ENCODE peak calls at places on chromosomes 4 and X, in four cellular contexts. C is heart right ventricle, A is thoracic aorta, X is sigmoid colon. Z is an unnamed sample.

GRCh38 chr4:85113706-85114105 is 147.2 kb upstream of the WDFY3 start:
- DNase-seq in C (no peak), X (no peak), A (no peak), Z (no peak)

GRCh38 chr4:96355414-96355813 is 515.5 kb downstream of the PDHA2 start:
- DNase-seq in X (no peak), A (no peak), C (no peak), Z (no peak)

GRCh38 chrX:11704725-11705495 is 39.2 kb upstream of the ARHGAP6 start:
- DNase-seq in A (no peak), X (no peak), C (no peak), Z (peak)

GRCh38 chr4:30769093-30769492 is 48.9 kb downstream of the PCDH7 start:
- DNase-seq in A (no peak), C (no peak), X (no peak), Z (peak)

GRCh38 chrX:119529355-119530276 is 35.6 kb downstream of the STEEP1 start:
- DNase-seq in X (no peak), C (no peak), A (no peak), Z (no peak)

GRCh38 chrX:40392599-40392998 is 188.2 kb upstream of the ATP6AP2 start:
- DNase-seq in A (no peak), C (no peak), X (no peak), Z (no peak)

GRCh38 chr4:105436414-105436813 is 37.4 kb downstream of the PPA2 start:
- DNase-seq in C (no peak), A (no peak), X (no peak), Z (no peak)

GRCh38 chr4:137514401-137515116 is 17.7 kb downstream of the PCDH18 start:
- DNase-seq in A (no peak), C (no peak), X (no peak), Z (no peak)

GRCh38 chr4:19883841-19884240 is 367.9 kb upstream of the SLIT2 start:
- DNase-seq in A (no peak), C (no peak), X (no peak), Z (no peak)

DNA sequence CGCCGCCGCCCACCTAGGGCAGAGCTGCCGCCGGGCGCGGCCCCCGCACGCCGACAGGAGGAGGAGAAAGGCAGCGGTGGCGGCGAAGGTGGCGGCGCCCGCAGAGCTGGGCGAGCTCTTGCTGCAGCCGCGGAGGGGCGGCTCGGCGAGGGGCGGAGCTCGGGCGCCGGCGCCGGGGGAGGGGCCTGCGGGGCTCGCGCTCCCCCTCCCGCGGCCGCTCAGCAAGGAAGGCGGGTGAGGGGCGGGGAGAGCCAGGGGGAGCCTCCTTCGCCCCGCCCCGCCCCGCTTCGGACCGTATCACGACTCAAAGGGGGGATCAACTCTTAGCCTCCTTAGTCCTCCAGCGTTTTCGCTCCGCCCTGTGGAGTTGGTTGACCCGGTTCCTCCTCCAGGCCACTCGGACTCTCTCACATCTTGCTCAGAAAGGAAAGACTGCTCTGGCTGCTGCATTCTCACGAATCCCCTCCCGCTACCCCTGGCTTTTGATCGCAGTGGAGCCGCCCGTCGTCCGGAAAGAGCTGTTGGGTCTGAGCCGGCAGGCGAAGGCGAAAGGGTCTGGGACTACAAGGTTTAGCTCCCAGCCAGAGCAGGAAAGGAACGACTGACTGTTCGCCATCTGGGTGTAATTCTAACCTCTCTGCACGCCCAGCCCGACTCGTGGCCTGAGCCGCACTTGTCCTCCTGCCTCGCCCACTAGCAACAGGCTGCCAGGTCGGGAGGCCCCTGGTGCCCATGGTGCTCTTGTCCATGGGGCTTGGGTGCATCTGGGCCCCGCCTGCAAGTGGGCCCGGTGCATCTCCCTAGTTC is at the start of gene ATP8A1:
- DNase-seq in C (peak), A (peak), X (peak), Z (peak)
- TF ChIP-seq CTCF in C (no peak), A (no peak), X (no peak), Z (no peak)

GRCh38 chr4:7187297-7187592 is 5.1 kb upstream of the SORCS2 start:
- DNase-seq in C (no peak), X (peak), A (no peak), Z (no peak)

GRCh38 chr4:7185487-7186030 is 6.8 kb upstream of the SORCS2 start:
- DNase-seq in A (no peak), X (peak), C (no peak), Z (no peak)

GRCh38 chr4:7187691-7188090 is 4.6 kb upstream of the SORCS2 start:
- DNase-seq in A (no peak), C (no peak), X (peak), Z (no peak)

GRCh38 chr4:7186516-7187296 is 5.6 kb upstream of the SORCS2 start:
- DNase-seq in X (peak), A (no peak), C (no peak), Z (no peak)

DNA sequence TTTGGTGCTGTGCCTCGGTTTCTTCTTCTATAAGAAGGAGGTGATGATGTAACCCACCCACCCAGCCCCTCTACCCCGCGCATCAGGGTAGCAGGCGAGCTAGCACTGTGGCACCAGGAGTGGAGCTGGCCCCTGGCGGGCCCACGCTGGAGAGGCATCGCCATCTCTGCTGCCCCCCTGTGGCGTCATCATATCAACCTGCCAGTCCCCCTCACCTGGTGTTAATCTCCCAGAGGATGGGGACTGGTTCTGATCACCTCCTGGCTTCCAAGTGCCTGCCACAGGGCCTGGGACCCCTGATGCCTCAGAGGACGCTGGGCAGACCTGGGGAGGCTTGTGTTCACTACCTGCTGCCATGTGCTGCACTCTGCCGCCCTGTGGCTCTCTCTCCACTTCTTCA is 6.3 kb upstream of the SORCS2 start:
- DNase-seq in X (peak), A (no peak), C (no peak), Z (peak)
- TF ChIP-seq CTCF in X (no peak), A (no peak), C (peak), Z (peak)

DNA sequence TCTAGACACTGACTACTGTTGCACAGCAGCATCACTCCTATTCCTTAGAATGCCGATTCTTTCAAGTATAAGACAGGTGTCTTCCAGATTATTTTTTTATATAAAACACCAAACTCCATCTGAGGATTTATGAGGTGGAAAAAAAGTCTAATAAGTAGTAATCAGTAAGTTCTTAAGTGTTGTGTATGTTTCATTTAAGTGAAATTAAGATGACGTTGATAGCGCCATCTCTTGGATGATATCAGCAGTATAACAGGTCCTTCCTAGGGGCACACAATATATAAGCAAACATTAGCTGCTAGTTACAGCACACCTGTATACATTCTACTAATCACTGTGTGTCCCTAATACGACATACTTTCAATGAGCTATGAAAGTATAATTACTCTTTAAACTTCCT is 99.6 kb upstream of the STS start:
- DNase-seq in C (no peak), X (no peak), A (no peak), Z (no peak)
- TF ChIP-seq CTCF in C (no peak), X (no peak), A (no peak), Z (no peak)

GRCh38 chrX:78119521-78120227 is 15.6 kb downstream of the PGK1 start:
- DNase-seq in X (no peak), C (no peak), A (no peak), Z (no peak)

GRCh38 chrX:78123190-78123589 is 16.3 kb downstream of the TAF9B start:
- DNase-seq in A (no peak), X (no peak), C (no peak), Z (no peak)

GRCh38 chrX:78125148-78125547 is 14.3 kb downstream of the TAF9B start:
- DNase-seq in X (no peak), A (no peak), C (no peak), Z (no peak)

GRCh38 chrX:78129714-78130113 is 9.7 kb downstream of the TAF9B start:
- DNase-seq in A (no peak), X (no peak), C (no peak), Z (no peak)

GRCh38 chrX:78124304-78124703 is 15.1 kb downstream of the TAF9B start:
- DNase-seq in C (no peak), X (no peak), A (no peak), Z (no peak)
- TF ChIP-seq CTCF in C (peak), X (no peak), A (no peak), Z (no peak)

GRCh38 chrX:37437160-37437559 is 88.0 kb downstream of the PRRG1 start:
- DNase-seq in X (no peak), C (no peak), A (no peak), Z (no peak)

DNA sequence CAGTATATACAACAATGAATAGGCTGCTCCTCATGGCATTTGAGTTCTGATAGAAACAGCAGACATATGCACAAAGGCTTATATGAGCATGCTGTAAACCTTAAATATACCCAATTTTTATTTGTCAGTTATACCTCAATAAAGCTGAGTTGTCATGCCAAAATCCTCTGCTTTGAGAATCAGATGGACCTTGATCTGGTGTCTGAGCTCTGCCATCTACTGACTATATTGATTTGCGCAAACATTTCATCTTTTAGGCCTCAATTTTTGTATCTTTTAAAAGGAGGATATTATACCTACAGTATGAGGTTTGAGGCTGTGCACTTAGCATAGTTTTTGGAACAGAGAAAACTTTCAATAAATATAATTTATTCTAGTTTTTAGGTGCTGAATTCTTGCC is 85.2 kb downstream of the PRRG1 start:
- DNase-seq in X (no peak), C (no peak), A (no peak), Z (no peak)
- TF ChIP-seq CTCF in X (no peak), C (no peak), A (no peak), Z (no peak)

DNA sequence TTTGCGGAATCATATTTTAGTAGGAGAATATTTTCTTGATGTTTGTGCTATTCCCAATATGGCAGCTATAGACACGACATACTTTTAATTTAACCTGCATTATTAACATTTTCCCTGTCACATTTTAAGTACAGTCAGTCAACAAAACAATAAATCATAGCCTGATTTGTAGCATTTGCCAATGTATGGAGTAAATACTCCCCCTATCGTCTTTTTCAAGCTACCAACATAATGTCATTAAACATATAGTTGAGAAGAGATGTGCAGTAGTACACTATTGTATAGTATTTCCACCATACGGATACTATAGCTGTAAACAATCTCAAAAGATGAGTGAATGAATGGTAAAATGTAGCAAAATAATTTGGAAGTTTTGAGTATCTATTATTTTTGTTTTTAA is 303.7 kb upstream of the MAGEB2 start:
- DNase-seq in C (no peak), X (no peak), A (no peak), Z (no peak)
- TF ChIP-seq CTCF in C (no peak), X (no peak), A (no peak), Z (no peak)

GRCh38 chr4:124713213-124713592 is 671 bp upstream of the ANKRD50 start:
- DNase-seq in A (peak), X (peak), C (peak), Z (peak)
- TF ChIP-seq CTCF in A (peak), X (peak), C (peak), Z (peak)

GRCh38 chr4:35541888-35542213 is 702.5 kb downstream of the ARAP2 start:
- DNase-seq in A (no peak), C (no peak), X (no peak), Z (no peak)
- TF ChIP-seq CTCF in A (no peak), C (no peak), X (no peak), Z (no peak)

DNA sequence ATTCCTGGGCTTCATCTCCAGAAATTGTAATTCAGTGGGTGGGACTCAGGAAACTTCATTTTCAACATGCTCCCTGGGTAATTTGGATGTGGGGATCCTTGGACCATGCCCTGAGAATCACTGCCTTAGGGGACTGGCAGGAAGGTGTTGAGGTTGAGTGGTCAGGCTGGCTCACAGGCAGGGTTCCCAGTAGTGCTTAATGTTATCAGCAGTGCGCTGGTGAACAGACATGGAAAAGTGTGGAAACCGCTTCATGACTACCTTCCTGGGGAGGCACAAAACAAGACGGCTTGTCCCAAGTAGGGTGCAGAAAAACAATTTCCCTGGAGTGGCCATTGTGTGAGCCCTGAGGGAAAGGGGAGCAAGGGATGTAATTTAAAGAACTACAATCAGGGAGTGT is 31.4 kb downstream of the SUPT20HL1 start:
- DNase-seq in A (no peak), X (no peak), C (no peak), Z (no peak)
- TF ChIP-seq CTCF in A (no peak), X (no peak), C (no peak), Z (no peak)

GRCh38 chr4:53599632-53600031 is 8.3 kb upstream of the LNX1 start:
- DNase-seq in X (no peak), C (no peak), A (no peak), Z (no peak)

GRCh38 chr4:53598483-53598882 is 7.2 kb upstream of the LNX1 start:
- DNase-seq in A (no peak), C (no peak), X (no peak), Z (no peak)

GRCh38 chr4:53598901-53599300 is 7.6 kb upstream of the LNX1 start:
- DNase-seq in C (no peak), X (no peak), A (no peak), Z (no peak)

GRCh38 chr4:53602390-53602789 is 11.1 kb upstream of the LNX1 start:
- DNase-seq in A (no peak), X (no peak), C (no peak), Z (no peak)

DNA sequence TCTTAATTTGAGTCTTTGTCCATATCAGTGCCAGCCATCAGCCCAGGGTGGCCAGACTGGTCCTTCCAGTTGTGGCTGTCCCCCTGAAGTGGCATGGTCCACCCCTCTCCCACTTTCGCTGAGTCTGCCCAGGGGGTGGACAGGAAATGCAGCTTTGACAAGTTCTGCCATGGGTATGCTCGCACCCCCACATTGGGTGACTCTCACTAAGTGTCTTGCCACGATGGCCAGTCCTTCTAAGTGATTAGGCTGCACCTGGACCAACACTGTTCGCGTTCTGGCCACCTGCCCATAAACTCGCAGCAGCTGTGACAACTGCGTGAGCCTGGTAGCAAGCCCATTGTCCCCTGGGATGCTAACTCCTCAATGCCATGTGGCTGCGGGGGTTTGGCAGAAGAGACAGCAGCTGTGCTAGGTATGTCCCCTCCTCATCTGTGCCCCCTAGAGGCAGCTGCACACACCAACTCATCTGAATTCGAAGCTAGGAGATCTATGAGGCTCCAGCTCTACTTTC is 10.0 kb upstream of the LNX1 start:
- DNase-seq in X (no peak), A (no peak), C (peak), Z (peak)
- TF ChIP-seq CTCF in X (no peak), A (no peak), C (peak), Z (peak)